ENCODE peak calls at places on chromosomes 4 and X, in eight cellular contexts. F is sigmoid colon; K is suprapubic skin; T is right atrium auricular region; Z is cardiac muscle cell; A is fibroblast of lung; M is thyroid gland; O is CD8-positive, alpha-beta T cell. E is an unnamed sample.
A peak's percentile ranks its signal among the peaks of the same experiment; 100 is the strongest.

GRCh38 chr4:17562157-17562556 is 14.8 kb upstream of the LAP3 start:
- DNase-seq in T (no peak), Z (no peak), A (no peak), K (no peak), O (no peak), M (no peak), F (no peak), E (peak; percentile 68)

GRCh38 chr4:123930971-123931370 is 534.4 kb downstream of the SPRY1 start:
- DNase-seq in M (no peak), F (no peak), A (peak; percentile 29), Z (peak; percentile 38), O (no peak), T (no peak), K (no peak), E (no peak)

GRCh38 chr4:153170407-153170806 is 33.8 kb upstream of the TRIM2 start:
- DNase-seq in F (no peak), O (no peak), A (no peak), T (no peak), K (no peak), Z (no peak), M (no peak), E (no peak)

GRCh38 chrX:134688181-134688580 is 29.9 kb upstream of the PLAC1 start:
- DNase-seq in M (no peak), Z (no peak), T (no peak), A (no peak), F (no peak), K (no peak), O (no peak), E (no peak)

GRCh38 chrX:73903941-73904340 is 340.9 kb downstream of the CHIC1 start:
- DNase-seq in K (no peak), F (no peak), Z (peak; percentile 81), O (no peak), A (peak; percentile 27), M (no peak), T (no peak), E (no peak)

GRCh38 chr4:144647095-144647959 is 1.4 kb downstream of the HHIP start:
- DNase-seq in O (no peak), F (no peak), T (no peak), Z (peak; percentile 51), K (no peak), A (peak; percentile 58), M (no peak), E (peak; percentile 43)

GRCh38 chr4:8176547-8177399 is 18.2 kb upstream of the ABLIM2 start:
- DNase-seq in F (no peak), A (peak; percentile 63), K (no peak), Z (peak; percentile 79), O (no peak), T (peak; percentile 72), M (peak; percentile 60), E (peak; percentile 58)

GRCh38 chrX:112867570-112867969 is 26.9 kb upstream of the AMOT start:
- DNase-seq in A (no peak), M (no peak), K (no peak), Z (no peak), F (no peak), O (no peak), T (no peak), E (no peak)

GRCh38 chrX:79096339-79096638 is 48.2 kb upstream of the GPR174 start:
- DNase-seq in F (no peak), K (no peak), Z (no peak), M (no peak), T (no peak), A (no peak), O (no peak), E (no peak)

GRCh38 chr4:181659202-181659601 is 584.0 kb upstream of the TENM3 start:
- DNase-seq in A (peak; percentile 47), F (no peak), M (no peak), T (no peak), Z (peak; percentile 73), K (no peak), O (no peak), E (no peak)

GRCh38 chrX:42686706-42687105 is 91.3 kb downstream of the PPP1R2C start:
- DNase-seq in K (no peak), A (no peak), O (no peak), F (no peak), T (no peak), Z (peak; percentile 13), M (no peak), E (no peak)

GRCh38 chrX:150572206-150572605 is 3.8 kb downstream of the MTM1 start:
- DNase-seq in M (no peak), Z (no peak), F (no peak), A (no peak), O (no peak), K (no peak), T (no peak), E (no peak)

GRCh38 chrX:17464196-17464595 is 89.2 kb downstream of the NHS start:
- DNase-seq in O (no peak), F (no peak), Z (peak; percentile 32), A (no peak), M (no peak), K (no peak), T (no peak), E (no peak)

GRCh38 chr4:150323551-150324325 is 245.5 kb downstream of the DCLK2 start:
- DNase-seq in A (peak; percentile 70), O (no peak), Z (peak; percentile 49), K (no peak), F (no peak), T (no peak), M (no peak), E (no peak)

GRCh38 chr4:94407846-94408245 is 43.9 kb upstream of the PDLIM5 start:
- DNase-seq in M (no peak), O (no peak), Z (peak; percentile 85), F (no peak), T (no peak), K (no peak), A (peak; percentile 13), E (no peak)

GRCh38 chr4:37615720-37616063 is 70.5 kb downstream of the RELL1 start:
- DNase-seq in O (no peak), Z (no peak), K (no peak), T (no peak), A (no peak), F (no peak), M (no peak), E (no peak)

GRCh38 chr4:14834382-14834781 is 167.9 kb upstream of the CPEB2 start:
- DNase-seq in A (no peak), Z (no peak), F (no peak), T (no peak), O (no peak), K (no peak), M (no peak), E (no peak)

GRCh38 chr4:128810331-128810870 is 901 bp downstream of the JADE1 start:
- DNase-seq in T (peak; percentile 63), F (peak; percentile 72), Z (peak; percentile 46), A (peak; percentile 52), O (no peak), M (peak; percentile 51), K (peak; percentile 69), E (peak; percentile 59)

GRCh38 chr4:40722576-40723161 is 27.1 kb upstream of the NSUN7 start:
- DNase-seq in Z (peak; percentile 14), O (no peak), T (no peak), A (no peak), M (no peak), K (no peak), F (no peak), E (no peak)

GRCh38 chr4:21117771-21118170 is 417.5 kb downstream of the PACRGL start:
- DNase-seq in O (no peak), K (no peak), A (no peak), Z (no peak), F (no peak), M (no peak), T (no peak), E (no peak)

GRCh38 chr4:89684536-89684935 is 152.4 kb downstream of the SNCA start:
- DNase-seq in F (no peak), Z (peak; percentile 5), K (no peak), T (no peak), A (no peak), O (no peak), M (no peak), E (no peak)

GRCh38 chr4:150578745-150579470 is 3.0 kb upstream of the MAB21L2 start:
- DNase-seq in Z (peak; percentile 41), O (no peak), T (no peak), K (no peak), F (peak; percentile 85), M (no peak), A (peak; percentile 55), E (no peak)

GRCh38 chrX:132401935-132402334 is 86.9 kb downstream of the MBNL3 start:
- DNase-seq in O (no peak), M (no peak), A (no peak), F (no peak), T (no peak), Z (no peak), K (no peak), E (no peak)

GRCh38 chrX:124362761-124363160 is 16.4 kb downstream of the SH2D1A start:
- DNase-seq in T (no peak), M (no peak), A (no peak), K (no peak), Z (no peak), F (no peak), O (no peak), E (no peak)
- H3K27me3 ChIP-seq in T (no peaks in the 10 kb centered on the region), M (no peaks in the 10 kb centered on the region), A (no peaks in the 10 kb centered on the region), K (no peaks in the 10 kb centered on the region), Z (no peaks in the 10 kb centered on the region), F (no peaks in the 10 kb centered on the region), O (no peaks in the 10 kb centered on the region), E (no peaks in the 10 kb centered on the region)

DNA sequence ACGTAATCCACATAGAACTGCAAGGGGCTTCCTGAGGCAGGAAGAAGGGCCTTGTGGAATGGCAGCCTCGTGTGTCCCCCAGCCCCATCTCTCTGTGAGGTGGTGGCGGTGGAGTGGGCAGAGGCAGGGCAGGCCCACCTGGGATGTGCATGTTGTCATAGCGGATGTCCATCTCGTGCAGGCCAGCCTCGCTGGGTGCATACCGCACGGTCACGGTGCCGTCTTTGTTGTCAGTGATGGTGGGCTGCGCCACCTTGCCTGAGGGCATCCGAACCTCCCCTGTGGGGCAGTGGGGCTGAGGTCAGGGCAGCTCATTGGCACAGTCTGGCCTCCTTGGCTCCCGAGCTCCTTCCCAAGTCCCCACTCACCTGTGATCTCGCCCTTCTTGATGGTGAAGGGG is 20.4 kb downstream of the FLNA start:
- DNase-seq in Z (no peak), A (no peak), T (no peak), K (no peak), F (peak; percentile 70), O (no peak), M (no peak), E (no peak)
- H3K27ac ChIP-seq in Z (peak overlapping the region; percentile 23), A (no peak overlapping the region), T (no peak overlapping the region), K (no peak overlapping the region), F (peak overlapping the region; percentile 67), O (no peak overlapping the region), M (no peak overlapping the region), E (no peak overlapping the region)

GRCh38 chr4:184450045-184450444 is 24.3 kb downstream of the IRF2 start:
- DNase-seq in T (no peak), K (no peak), A (peak; percentile 87), O (no peak), M (no peak), Z (peak; percentile 65), F (no peak), E (no peak)
- H3K4me3 ChIP-seq in T (no peak overlapping the region), K (no peak overlapping the region), A (peak overlapping the region; percentile 32), O (no peak overlapping the region), M (no peak overlapping the region), Z (no peak overlapping the region), F (no peak overlapping the region), E (no peak overlapping the region)

DNA sequence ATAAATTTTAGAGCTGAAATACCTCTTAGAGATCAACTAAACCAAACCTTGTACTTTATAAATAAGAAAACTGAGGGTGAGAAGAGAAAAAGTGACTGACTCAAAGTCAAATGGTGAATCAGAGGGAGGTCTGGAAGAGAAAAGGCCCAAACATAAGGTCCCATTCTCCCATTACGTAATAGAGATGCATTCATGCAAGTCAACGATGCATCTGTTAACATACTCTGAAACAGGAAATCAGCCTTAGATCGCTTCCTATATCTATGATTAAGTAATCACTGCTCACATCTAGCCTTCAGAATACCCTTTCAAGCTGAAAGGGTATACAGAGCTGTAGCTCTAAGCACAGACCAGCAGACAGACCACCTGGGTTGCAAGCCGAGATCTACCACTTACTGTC is 6.5 kb downstream of the RNF150 start:
- DNase-seq in M (no peak), O (no peak), K (no peak), A (no peak), T (no peak), Z (no peak), F (no peak), E (no peak)
- H3K27me3 ChIP-seq in M (no peaks in the 10 kb centered on the region), O (peaks cover 6% of the 10 kb centered on the region), K (no peaks in the 10 kb centered on the region), A (peaks cover 3% of the 10 kb centered on the region), T (no peaks in the 10 kb centered on the region), Z (no peaks in the 10 kb centered on the region), F (no peaks in the 10 kb centered on the region), E (no peaks in the 10 kb centered on the region)